ENCODE peak calls at places on chromosomes 7 and 10, in seven cellular contexts. One of them, this sample, is unnamed.

GRCh38 chr7:95365151-95365550 is 31.0 kb downstream of the PON3 start:
- DNase-seq in K562: no peak
- DNase-seq in sigmoid colon: no peak
- DNase-seq in CD8-positive, alpha-beta T cell: no peak
- DNase-seq in pancreas: no peak
- DNase-seq in gastrocnemius medialis: no peak
- DNase-seq in lower lobe of right lung: no peak
- DNase-seq in this sample: no peak

GRCh38 chr10:12502526-12503274 is 153.4 kb downstream of the CAMK1D start:
- DNase-seq in K562: no peak
- DNase-seq in sigmoid colon: no peak
- DNase-seq in CD8-positive, alpha-beta T cell: no peak
- DNase-seq in pancreas: no peak
- DNase-seq in gastrocnemius medialis: no peak
- DNase-seq in lower lobe of right lung: no peak
- DNase-seq in this sample: no peak

GRCh38 chr7:67364441-67365017 is 367.9 kb downstream of the TYW1 start:
- DNase-seq in K562: no peak
- DNase-seq in sigmoid colon: no peak
- DNase-seq in CD8-positive, alpha-beta T cell: no peak
- DNase-seq in pancreas: no peak
- DNase-seq in gastrocnemius medialis: no peak
- DNase-seq in lower lobe of right lung: no peak
- DNase-seq in this sample: no peak

GRCh38 chr10:66591865-66592264 is 334.0 kb upstream of the LRRTM3 start:
- DNase-seq in K562: no peak
- DNase-seq in sigmoid colon: no peak
- DNase-seq in CD8-positive, alpha-beta T cell: no peak
- DNase-seq in pancreas: no peak
- DNase-seq in gastrocnemius medialis: no peak
- DNase-seq in lower lobe of right lung: no peak
- DNase-seq in this sample: no peak

GRCh38 chr10:68871105-68871711 is 29.9 kb upstream of the DDX50 start:
- DNase-seq in K562: peak; percentile 60
- DNase-seq in sigmoid colon: no peak
- DNase-seq in CD8-positive, alpha-beta T cell: no peak
- DNase-seq in pancreas: no peak
- DNase-seq in gastrocnemius medialis: no peak
- DNase-seq in lower lobe of right lung: no peak
- DNase-seq in this sample: no peak

GRCh38 chr10:118742787-118743186 is 12.0 kb downstream of the CACUL1 start:
- DNase-seq in K562: no peak
- DNase-seq in sigmoid colon: no peak
- DNase-seq in CD8-positive, alpha-beta T cell: no peak
- DNase-seq in pancreas: no peak
- DNase-seq in gastrocnemius medialis: no peak
- DNase-seq in lower lobe of right lung: no peak
- DNase-seq in this sample: no peak

GRCh38 chr10:131858118-131858515 is 42.7 kb upstream of the PPP2R2D start:
- DNase-seq in K562: no peak
- DNase-seq in sigmoid colon: peak; percentile 38
- DNase-seq in CD8-positive, alpha-beta T cell: no peak
- DNase-seq in pancreas: no peak
- DNase-seq in gastrocnemius medialis: no peak
- DNase-seq in lower lobe of right lung: no peak
- DNase-seq in this sample: no peak

GRCh38 chr7:29989257-29989995 is at the start of gene SCRN1:
- DNase-seq in K562: no peak
- DNase-seq in sigmoid colon: peak; percentile 75
- DNase-seq in CD8-positive, alpha-beta T cell: peak; percentile 44
- DNase-seq in pancreas: peak; percentile 56
- DNase-seq in gastrocnemius medialis: no peak
- DNase-seq in lower lobe of right lung: peak; percentile 61
- DNase-seq in this sample: peak; percentile 50

GRCh38 chr7:93119191-93119905 is 1.6 kb upstream of the SAMD9 start:
- DNase-seq in K562: no peak
- DNase-seq in sigmoid colon: no peak
- DNase-seq in CD8-positive, alpha-beta T cell: no peak
- DNase-seq in pancreas: no peak
- DNase-seq in gastrocnemius medialis: no peak
- DNase-seq in lower lobe of right lung: no peak
- DNase-seq in this sample: no peak

GRCh38 chr7:130667593-130668257 is 823 bp downstream of the COPG2 start:
- DNase-seq in K562: no peak
- DNase-seq in sigmoid colon: no peak
- DNase-seq in CD8-positive, alpha-beta T cell: no peak
- DNase-seq in pancreas: no peak
- DNase-seq in gastrocnemius medialis: no peak
- DNase-seq in lower lobe of right lung: no peak
- DNase-seq in this sample: no peak

GRCh38 chr10:69994262-69994661 is 58.4 kb upstream of the MACROH2A2 start:
- DNase-seq in K562: peak; percentile 67
- DNase-seq in sigmoid colon: no peak
- DNase-seq in CD8-positive, alpha-beta T cell: no peak
- DNase-seq in pancreas: peak; percentile 38
- DNase-seq in gastrocnemius medialis: peak; percentile 25
- DNase-seq in lower lobe of right lung: no peak
- DNase-seq in this sample: peak; percentile 30

GRCh38 chr10:42635098-42635497 is 3.3 kb downstream of the ZNF33B start:
- DNase-seq in K562: no peak
- DNase-seq in sigmoid colon: no peak
- DNase-seq in CD8-positive, alpha-beta T cell: no peak
- DNase-seq in pancreas: no peak
- DNase-seq in gastrocnemius medialis: no peak
- DNase-seq in lower lobe of right lung: no peak
- DNase-seq in this sample: no peak

GRCh38 chr10:19788075-19788686 is 28.1 kb upstream of the PLXDC2 start:
- DNase-seq in K562: peak; percentile 39
- DNase-seq in sigmoid colon: no peak
- DNase-seq in CD8-positive, alpha-beta T cell: no peak
- DNase-seq in pancreas: no peak
- DNase-seq in gastrocnemius medialis: no peak
- DNase-seq in lower lobe of right lung: no peak
- DNase-seq in this sample: no peak

GRCh38 chr10:132809237-132810140 is 23.5 kb upstream of the NKX6-2 start:
- DNase-seq in K562: no peak
- DNase-seq in sigmoid colon: peak; percentile 59
- DNase-seq in CD8-positive, alpha-beta T cell: no peak
- DNase-seq in pancreas: no peak
- DNase-seq in gastrocnemius medialis: no peak
- DNase-seq in lower lobe of right lung: peak; percentile 30
- DNase-seq in this sample: no peak

GRCh38 chr10:1154531-1154930 is 98.3 kb downstream of the WDR37 start:
- DNase-seq in K562: no peak
- DNase-seq in sigmoid colon: peak; percentile 29
- DNase-seq in CD8-positive, alpha-beta T cell: no peak
- DNase-seq in pancreas: no peak
- DNase-seq in gastrocnemius medialis: no peak
- DNase-seq in lower lobe of right lung: no peak
- DNase-seq in this sample: peak; percentile 5

DNA sequence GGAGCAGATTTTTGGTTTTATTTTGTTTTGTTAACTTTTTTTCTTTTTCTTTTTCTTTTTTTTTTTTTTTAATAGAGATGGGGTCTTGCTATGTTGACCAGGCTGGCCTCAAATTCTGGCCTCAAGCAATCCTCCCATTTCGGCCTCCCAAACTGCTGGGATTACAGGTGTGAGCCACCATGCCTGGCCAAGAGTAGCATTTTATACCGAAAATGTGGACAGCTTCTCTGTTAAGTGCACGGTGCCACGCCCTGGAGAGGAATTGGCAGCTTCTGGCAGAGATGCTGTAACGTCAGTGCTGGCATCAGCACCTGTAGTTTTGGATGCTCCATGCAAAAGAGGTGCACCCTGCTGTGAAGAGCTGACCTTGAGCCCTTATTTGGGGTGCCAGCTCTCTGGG is 18.2 kb downstream of the IL15RA start:
- DNase-seq in K562: no peak
- DNase-seq in sigmoid colon: peak; percentile 37
- DNase-seq in CD8-positive, alpha-beta T cell: no peak
- DNase-seq in pancreas: no peak
- DNase-seq in gastrocnemius medialis: no peak
- DNase-seq in lower lobe of right lung: peak; percentile 13
- DNase-seq in this sample: no peak
- H3K27ac ChIP-seq in K562: no peak overlapping the region
- H3K27ac ChIP-seq in sigmoid colon: no peak overlapping the region
- H3K27ac ChIP-seq in CD8-positive, alpha-beta T cell: no peak overlapping the region
- H3K27ac ChIP-seq in pancreas: no peak overlapping the region
- H3K27ac ChIP-seq in gastrocnemius medialis: no peak overlapping the region
- H3K27ac ChIP-seq in lower lobe of right lung: no peak overlapping the region
- H3K27ac ChIP-seq in this sample: no peak overlapping the region

DNA sequence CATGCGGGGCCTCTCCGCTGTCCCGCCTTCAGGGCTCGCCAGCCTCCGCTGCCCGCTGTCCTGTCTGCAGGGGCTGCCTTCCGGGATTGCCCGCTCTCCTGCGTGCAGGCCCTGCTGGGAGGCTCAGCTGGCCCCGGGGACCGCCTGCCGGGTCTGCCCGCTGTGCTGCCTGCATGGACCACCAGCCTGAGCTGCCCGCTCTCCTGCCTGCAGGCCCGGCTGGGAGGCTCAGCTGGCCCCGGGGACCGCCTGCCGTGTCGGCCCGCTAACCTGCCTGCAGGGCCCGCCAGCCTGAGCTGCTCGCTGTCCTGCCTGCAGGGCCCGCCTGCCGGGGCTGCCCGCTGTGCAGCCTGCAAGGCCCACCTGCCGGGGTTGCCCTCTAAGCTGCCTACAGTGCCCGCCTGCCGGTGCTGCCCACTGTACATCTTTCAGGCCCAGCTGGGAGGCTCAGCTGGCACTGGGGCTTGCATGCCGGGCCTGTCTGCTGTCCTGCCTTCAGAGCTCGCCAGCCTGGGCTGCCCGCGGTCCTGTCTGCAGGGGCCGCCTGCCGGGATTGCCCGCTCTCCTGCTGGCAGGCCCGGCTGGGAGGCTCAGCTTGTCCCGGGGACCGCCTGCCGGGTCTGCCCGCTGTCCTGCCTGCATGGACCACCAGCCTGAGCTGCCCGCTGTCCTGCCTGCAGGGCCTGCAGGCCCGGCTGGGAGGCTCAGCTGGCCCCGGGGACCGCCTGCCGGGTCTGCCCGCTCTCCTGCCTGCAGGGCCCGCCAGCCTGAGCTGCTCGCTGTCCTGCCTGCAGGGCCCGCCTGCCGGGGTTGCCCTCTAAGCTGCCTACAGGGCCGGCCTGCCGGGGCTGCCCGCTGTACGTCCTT is 165.1 kb downstream of the GLRX3 start:
- DNase-seq in K562: no peak
- DNase-seq in sigmoid colon: no peak
- DNase-seq in CD8-positive, alpha-beta T cell: peak; percentile 44
- DNase-seq in pancreas: peak; percentile 59
- DNase-seq in gastrocnemius medialis: peak; percentile 11
- DNase-seq in lower lobe of right lung: peak; percentile 83
- DNase-seq in this sample: no peak
- H3K4me3 ChIP-seq in K562: no peak overlapping the region
- H3K4me3 ChIP-seq in sigmoid colon: peak overlapping the region; percentile 44
- H3K4me3 ChIP-seq in CD8-positive, alpha-beta T cell: peak overlapping the region; percentile 48
- H3K4me3 ChIP-seq in pancreas: peak overlapping the region; percentile 51
- H3K4me3 ChIP-seq in gastrocnemius medialis: no peak overlapping the region
- H3K4me3 ChIP-seq in lower lobe of right lung: peak overlapping the region; percentile 67
- H3K4me3 ChIP-seq in this sample: peak overlapping the region; percentile 7

GRCh38 chr7:142300689-142301088 is 42.8 kb upstream of the PRSS58 start:
- DNase-seq in K562: peak; percentile 38
- DNase-seq in sigmoid colon: no peak
- DNase-seq in CD8-positive, alpha-beta T cell: peak; percentile 40
- DNase-seq in pancreas: no peak
- DNase-seq in gastrocnemius medialis: no peak
- DNase-seq in lower lobe of right lung: no peak
- DNase-seq in this sample: no peak
- H3K27ac ChIP-seq in K562: no peak overlapping the region
- H3K27ac ChIP-seq in sigmoid colon: no peak overlapping the region
- H3K27ac ChIP-seq in CD8-positive, alpha-beta T cell: no peak overlapping the region
- H3K27ac ChIP-seq in pancreas: no peak overlapping the region
- H3K27ac ChIP-seq in gastrocnemius medialis: no peak overlapping the region
- H3K27ac ChIP-seq in lower lobe of right lung: no peak overlapping the region
- H3K27ac ChIP-seq in this sample: no peak overlapping the region

GRCh38 chr7:72481934-72482333 is 69.8 kb upstream of the CALN1 start:
- DNase-seq in K562: no peak
- DNase-seq in sigmoid colon: no peak
- DNase-seq in CD8-positive, alpha-beta T cell: no peak
- DNase-seq in pancreas: no peak
- DNase-seq in gastrocnemius medialis: no peak
- DNase-seq in lower lobe of right lung: no peak
- DNase-seq in this sample: no peak

DNA sequence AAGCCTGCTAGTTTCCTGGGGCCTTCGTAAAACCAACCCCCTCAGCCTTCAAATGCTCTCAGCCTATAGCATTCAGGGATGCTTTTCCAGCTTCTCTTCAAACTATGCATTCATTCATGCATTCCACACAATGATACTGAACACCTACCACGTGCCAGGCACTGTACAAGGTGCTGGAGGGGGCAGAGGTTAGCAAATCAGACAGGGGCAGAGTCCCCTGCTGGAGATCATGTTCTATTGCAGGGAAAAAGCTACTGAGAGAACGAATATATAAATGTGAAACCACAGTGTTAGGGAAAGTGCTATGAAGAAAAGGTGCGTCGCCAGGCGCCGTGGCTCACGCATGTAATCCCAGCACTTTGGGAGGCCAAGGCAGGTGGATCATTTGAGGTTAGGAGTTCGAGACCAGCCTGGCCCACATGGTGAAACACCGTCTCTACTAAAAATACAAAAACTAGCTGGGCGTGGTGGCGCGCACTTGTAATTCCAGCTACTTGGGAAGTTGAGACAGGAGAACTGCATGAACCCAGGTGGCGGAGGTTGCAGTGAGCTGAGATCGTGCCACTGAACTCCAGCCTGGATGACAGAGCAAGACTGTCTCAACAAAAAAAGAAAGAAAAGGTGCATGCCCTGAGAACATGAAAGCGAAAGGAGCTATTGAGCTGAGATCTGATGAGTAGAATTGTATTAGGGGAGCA is 64.6 kb upstream of the CALN1 start:
- DNase-seq in K562: no peak
- DNase-seq in sigmoid colon: no peak
- DNase-seq in CD8-positive, alpha-beta T cell: no peak
- DNase-seq in pancreas: no peak
- DNase-seq in gastrocnemius medialis: no peak
- DNase-seq in lower lobe of right lung: no peak
- DNase-seq in this sample: no peak
- H3K4me3 ChIP-seq in K562: no peak overlapping the region
- H3K4me3 ChIP-seq in sigmoid colon: no peak overlapping the region
- H3K4me3 ChIP-seq in CD8-positive, alpha-beta T cell: no peak overlapping the region
- H3K4me3 ChIP-seq in pancreas: no peak overlapping the region
- H3K4me3 ChIP-seq in gastrocnemius medialis: no peak overlapping the region
- H3K4me3 ChIP-seq in lower lobe of right lung: no peak overlapping the region
- H3K4me3 ChIP-seq in this sample: no peak overlapping the region

GRCh38 chr7:55504093-55504859 is 68.0 kb downstream of the VOPP1 start:
- DNase-seq in K562: no peak
- DNase-seq in sigmoid colon: no peak
- DNase-seq in CD8-positive, alpha-beta T cell: no peak
- DNase-seq in pancreas: no peak
- DNase-seq in gastrocnemius medialis: no peak
- DNase-seq in lower lobe of right lung: no peak
- DNase-seq in this sample: no peak
- H3K27ac ChIP-seq in K562: no peak overlapping the region
- H3K27ac ChIP-seq in sigmoid colon: no peak overlapping the region
- H3K27ac ChIP-seq in CD8-positive, alpha-beta T cell: no peak overlapping the region
- H3K27ac ChIP-seq in pancreas: no peak overlapping the region
- H3K27ac ChIP-seq in gastrocnemius medialis: peak overlapping the region; percentile 68
- H3K27ac ChIP-seq in lower lobe of right lung: no peak overlapping the region
- H3K27ac ChIP-seq in this sample: no peak overlapping the region

DNA sequence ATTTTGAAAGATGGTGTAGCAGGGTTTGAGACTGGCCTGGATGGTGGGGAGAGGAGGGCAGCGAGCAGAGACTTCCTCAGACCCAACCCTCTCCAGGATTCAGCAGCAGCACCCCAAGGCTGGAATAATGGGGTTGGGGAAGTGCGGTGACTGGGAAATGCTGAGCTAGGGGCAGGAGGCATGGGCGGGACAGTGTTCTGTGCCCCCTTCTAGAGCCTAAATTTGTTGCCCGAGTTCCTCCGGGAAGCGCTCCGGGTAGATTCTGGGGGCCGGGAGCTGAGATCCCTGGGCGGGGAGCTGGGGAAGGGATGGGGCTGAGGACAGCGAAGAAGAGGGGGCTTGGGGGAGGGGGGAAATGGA is at the start of gene CHAT:
- DNase-seq in K562: no peak
- DNase-seq in sigmoid colon: peak; percentile 26
- DNase-seq in CD8-positive, alpha-beta T cell: no peak
- DNase-seq in pancreas: no peak
- DNase-seq in gastrocnemius medialis: no peak
- DNase-seq in lower lobe of right lung: no peak
- DNase-seq in this sample: no peak
- H3K4me3 ChIP-seq in K562: no peak within 1 kb of the TSS
- H3K4me3 ChIP-seq in sigmoid colon: no peak within 1 kb of the TSS
- H3K4me3 ChIP-seq in CD8-positive, alpha-beta T cell: no peak within 1 kb of the TSS
- H3K4me3 ChIP-seq in pancreas: no peak within 1 kb of the TSS
- H3K4me3 ChIP-seq in gastrocnemius medialis: no peak within 1 kb of the TSS
- H3K4me3 ChIP-seq in lower lobe of right lung: no peak within 1 kb of the TSS
- H3K4me3 ChIP-seq in this sample: no peak within 1 kb of the TSS